ENCODE peak calls at places on chromosomes 4 and X, in five cellular contexts. One of them, this sample, is unnamed.

GRCh38 chrX:135384161-135384836 is 37.4 kb upstream of the SMIM10L2A start:
- DNase-seq in PC-3: no peak
- DNase-seq in upper lobe of right lung: no peak
- DNase-seq in fibroblast of the aortic adventitia: no peak
- DNase-seq in cardiac muscle cell: no peak
- DNase-seq in this sample: no peak

GRCh38 chrX:47644557-47645091 is 5.7 kb downstream of the ELK1 start:
- DNase-seq in PC-3: peak; percentile 17
- DNase-seq in upper lobe of right lung: no peak
- DNase-seq in fibroblast of the aortic adventitia: peak; percentile 43
- DNase-seq in cardiac muscle cell: peak; percentile 61
- DNase-seq in this sample: no peak

GRCh38 chr4:141022221-141022760 is 111.0 kb downstream of the RNF150 start:
- DNase-seq in PC-3: no peak
- DNase-seq in upper lobe of right lung: no peak
- DNase-seq in fibroblast of the aortic adventitia: no peak
- DNase-seq in cardiac muscle cell: no peak
- DNase-seq in this sample: no peak

GRCh38 chr4:86961605-86962295 is 26.9 kb downstream of the AFF1 start:
- DNase-seq in PC-3: no peak
- DNase-seq in upper lobe of right lung: no peak
- DNase-seq in fibroblast of the aortic adventitia: no peak
- DNase-seq in cardiac muscle cell: peak; percentile 81
- DNase-seq in this sample: no peak

GRCh38 chr4:2395038-2395437 is 23.4 kb downstream of the ZFYVE28 start:
- DNase-seq in PC-3: no peak
- DNase-seq in upper lobe of right lung: no peak
- DNase-seq in fibroblast of the aortic adventitia: peak; percentile 46
- DNase-seq in cardiac muscle cell: no peak
- DNase-seq in this sample: no peak

GRCh38 chr4:147287588-147287890 is 193.4 kb upstream of the EDNRA start:
- DNase-seq in PC-3: no peak
- DNase-seq in upper lobe of right lung: no peak
- DNase-seq in fibroblast of the aortic adventitia: peak; percentile 16
- DNase-seq in cardiac muscle cell: no peak
- DNase-seq in this sample: no peak

GRCh38 chr4:69697536-69697935 is 44.5 kb upstream of the UGT2A1 start:
- DNase-seq in PC-3: no peak
- DNase-seq in upper lobe of right lung: no peak
- DNase-seq in fibroblast of the aortic adventitia: no peak
- DNase-seq in cardiac muscle cell: no peak
- DNase-seq in this sample: no peak

GRCh38 chrX:117120700-117121099 is 657.9 kb upstream of the CT83 start:
- DNase-seq in PC-3: no peak
- DNase-seq in upper lobe of right lung: no peak
- DNase-seq in fibroblast of the aortic adventitia: no peak
- DNase-seq in cardiac muscle cell: no peak
- DNase-seq in this sample: no peak

GRCh38 chrX:644304-645023 is 13.9 kb downstream of the SHOX start:
- DNase-seq in PC-3: no peak
- DNase-seq in upper lobe of right lung: no peak
- DNase-seq in fibroblast of the aortic adventitia: no peak
- DNase-seq in cardiac muscle cell: no peak
- DNase-seq in this sample: peak; percentile 68

GRCh38 chr4:76198411-76199237 is 15.0 kb downstream of the SCARB2 start:
- DNase-seq in PC-3: peak; percentile 46
- DNase-seq in upper lobe of right lung: no peak
- DNase-seq in fibroblast of the aortic adventitia: peak; percentile 87
- DNase-seq in cardiac muscle cell: peak; percentile 52
- DNase-seq in this sample: no peak

GRCh38 chr4:88985088-88985779 is 71.8 kb downstream of the FAM13A start:
- DNase-seq in PC-3: no peak
- DNase-seq in upper lobe of right lung: no peak
- DNase-seq in fibroblast of the aortic adventitia: peak; percentile 91
- DNase-seq in cardiac muscle cell: no peak
- DNase-seq in this sample: no peak

GRCh38 chr4:161577604-161578301 is 586.0 kb downstream of the FSTL5 start:
- DNase-seq in PC-3: peak; percentile 57
- DNase-seq in upper lobe of right lung: no peak
- DNase-seq in fibroblast of the aortic adventitia: no peak
- DNase-seq in cardiac muscle cell: no peak
- DNase-seq in this sample: no peak

GRCh38 chr4:38740303-38740702 is 42.5 kb downstream of the TLR10 start:
- DNase-seq in PC-3: no peak
- DNase-seq in upper lobe of right lung: no peak
- DNase-seq in fibroblast of the aortic adventitia: no peak
- DNase-seq in cardiac muscle cell: no peak
- DNase-seq in this sample: no peak

GRCh38 chr4:141395919-141396318 is 175.2 kb downstream of the ZNF330 start:
- DNase-seq in PC-3: no peak
- DNase-seq in upper lobe of right lung: no peak
- DNase-seq in fibroblast of the aortic adventitia: no peak
- DNase-seq in cardiac muscle cell: no peak
- DNase-seq in this sample: no peak

GRCh38 chr4:173334891-173335754 is 965 bp upstream of the HMGB2 start:
- DNase-seq in PC-3: peak; percentile 89
- DNase-seq in upper lobe of right lung: peak; percentile 79
- DNase-seq in fibroblast of the aortic adventitia: peak; percentile 67
- DNase-seq in cardiac muscle cell: peak; percentile 91
- DNase-seq in this sample: peak; percentile 87

GRCh38 chr4:112510191-112510467 is 5.9 kb downstream of the NEUROG2 start:
- DNase-seq in PC-3: no peak
- DNase-seq in upper lobe of right lung: no peak
- DNase-seq in fibroblast of the aortic adventitia: no peak
- DNase-seq in cardiac muscle cell: no peak
- DNase-seq in this sample: no peak

GRCh38 chr4:52837716-52838558 is 24.2 kb upstream of the RASL11B start:
- DNase-seq in PC-3: peak; percentile 87
- DNase-seq in upper lobe of right lung: no peak
- DNase-seq in fibroblast of the aortic adventitia: peak; percentile 22
- DNase-seq in cardiac muscle cell: peak; percentile 17
- DNase-seq in this sample: no peak

GRCh38 chr4:175066923-175067627 is 148.9 kb downstream of the ADAM29 start:
- DNase-seq in PC-3: no peak
- DNase-seq in upper lobe of right lung: no peak
- DNase-seq in fibroblast of the aortic adventitia: no peak
- DNase-seq in cardiac muscle cell: no peak
- DNase-seq in this sample: no peak

GRCh38 chr4:64857198-64857597 is 447.9 kb upstream of the TECRL start:
- DNase-seq in PC-3: peak; percentile 25
- DNase-seq in upper lobe of right lung: no peak
- DNase-seq in fibroblast of the aortic adventitia: no peak
- DNase-seq in cardiac muscle cell: no peak
- DNase-seq in this sample: no peak

GRCh38 chr4:176769519-176769918 is 23.2 kb downstream of the VEGFC start:
- DNase-seq in PC-3: peak; percentile 82
- DNase-seq in upper lobe of right lung: no peak
- DNase-seq in fibroblast of the aortic adventitia: peak; percentile 97
- DNase-seq in cardiac muscle cell: no peak
- DNase-seq in this sample: no peak

GRCh38 chrX:107552976-107553375 is 75.3 kb upstream of the PRPS1 start:
- DNase-seq in PC-3: no peak
- DNase-seq in upper lobe of right lung: no peak
- DNase-seq in fibroblast of the aortic adventitia: peak; percentile 62
- DNase-seq in cardiac muscle cell: no peak
- DNase-seq in this sample: no peak

GRCh38 chr4:140135529-140136021 is 18.4 kb downstream of the MAML3 start:
- DNase-seq in PC-3: peak; percentile 17
- DNase-seq in upper lobe of right lung: peak; percentile 69
- DNase-seq in fibroblast of the aortic adventitia: no peak
- DNase-seq in cardiac muscle cell: peak; percentile 74
- DNase-seq in this sample: no peak

GRCh38 chrX:69615779-69616519 is at the start of gene EDA:
- DNase-seq in PC-3: peak; percentile 77
- DNase-seq in upper lobe of right lung: peak; percentile 91
- DNase-seq in fibroblast of the aortic adventitia: peak; percentile 28
- DNase-seq in cardiac muscle cell: peak; percentile 91
- DNase-seq in this sample: peak; percentile 89

GRCh38 chr4:1309261-1310010 is 19.7 kb downstream of the MAEA start:
- DNase-seq in PC-3: no peak
- DNase-seq in upper lobe of right lung: peak; percentile 94
- DNase-seq in fibroblast of the aortic adventitia: peak; percentile 92
- DNase-seq in cardiac muscle cell: peak; percentile 93
- DNase-seq in this sample: peak; percentile 89

GRCh38 chrX:109624022-109624421 is 950 bp downstream of the KCNE5 start:
- DNase-seq in PC-3: no peak
- DNase-seq in upper lobe of right lung: no peak
- DNase-seq in fibroblast of the aortic adventitia: no peak
- DNase-seq in cardiac muscle cell: no peak
- DNase-seq in this sample: no peak

GRCh38 chrX:84729809-84730208 is 227.6 kb upstream of the HDX start:
- DNase-seq in PC-3: peak; percentile 42
- DNase-seq in upper lobe of right lung: no peak
- DNase-seq in fibroblast of the aortic adventitia: peak; percentile 45
- DNase-seq in cardiac muscle cell: peak; percentile 32
- DNase-seq in this sample: no peak

GRCh38 chr4:41693629-41694028 is 54.9 kb downstream of the PHOX2B start:
- DNase-seq in PC-3: peak; percentile 54
- DNase-seq in upper lobe of right lung: no peak
- DNase-seq in fibroblast of the aortic adventitia: peak; percentile 45
- DNase-seq in cardiac muscle cell: peak; percentile 37
- DNase-seq in this sample: no peak

GRCh38 chr4:57442834-57443291 is 332.7 kb upstream of the IGFBP7 start:
- DNase-seq in PC-3: peak; percentile 78
- DNase-seq in upper lobe of right lung: no peak
- DNase-seq in fibroblast of the aortic adventitia: peak; percentile 36
- DNase-seq in cardiac muscle cell: peak; percentile 73
- DNase-seq in this sample: no peak

GRCh38 chrX:86171366-86171765 is 23.1 kb downstream of the DACH2 start:
- DNase-seq in PC-3: peak; percentile 28
- DNase-seq in upper lobe of right lung: no peak
- DNase-seq in fibroblast of the aortic adventitia: peak; percentile 2
- DNase-seq in cardiac muscle cell: peak; percentile 52
- DNase-seq in this sample: no peak
- TF ChIP-seq CTCF in PC-3: peak; percentile 47
- TF ChIP-seq CTCF in upper lobe of right lung: peak; percentile 10
- TF ChIP-seq CTCF in fibroblast of the aortic adventitia: peak; percentile 29
- TF ChIP-seq CTCF in cardiac muscle cell: no peak
- TF ChIP-seq CTCF in this sample: peak; percentile 68

DNA sequence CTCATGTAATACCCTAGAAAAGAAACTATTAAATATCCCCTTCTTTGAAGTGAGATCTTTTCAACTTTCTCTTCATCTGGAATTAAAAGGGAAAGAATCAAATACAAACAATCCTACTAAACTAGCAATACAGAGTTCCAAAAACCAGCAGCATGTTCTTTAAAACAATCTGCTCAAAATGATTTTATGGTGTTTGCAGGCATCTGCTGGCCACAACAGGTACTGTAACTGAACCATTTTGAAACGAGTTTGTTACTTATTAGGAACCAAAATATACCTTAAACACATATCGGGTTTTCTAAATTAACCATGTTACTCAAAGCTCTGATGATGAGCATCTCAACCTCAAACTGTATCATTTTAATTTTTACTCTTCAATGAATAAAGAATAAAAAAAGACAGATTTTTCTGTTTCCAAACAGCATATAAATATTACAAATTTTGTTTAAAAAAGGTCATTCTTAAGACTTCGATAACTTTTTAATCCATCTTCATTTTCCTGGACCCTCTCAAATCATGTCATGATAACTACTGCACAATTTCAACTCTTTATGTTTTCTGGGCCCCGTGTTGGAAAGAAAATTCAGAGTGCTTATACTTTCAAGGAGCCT is 56.5 kb downstream of the ARAP2 start:
- DNase-seq in PC-3: peak; percentile 47
- DNase-seq in upper lobe of right lung: no peak
- DNase-seq in fibroblast of the aortic adventitia: peak; percentile 0
- DNase-seq in cardiac muscle cell: peak; percentile 29
- DNase-seq in this sample: no peak
- TF ChIP-seq CTCF in PC-3: peak; percentile 77
- TF ChIP-seq CTCF in upper lobe of right lung: peak; percentile 40
- TF ChIP-seq CTCF in fibroblast of the aortic adventitia: no peak
- TF ChIP-seq CTCF in cardiac muscle cell: peak; percentile 30
- TF ChIP-seq CTCF in this sample: peak; percentile 82

DNA sequence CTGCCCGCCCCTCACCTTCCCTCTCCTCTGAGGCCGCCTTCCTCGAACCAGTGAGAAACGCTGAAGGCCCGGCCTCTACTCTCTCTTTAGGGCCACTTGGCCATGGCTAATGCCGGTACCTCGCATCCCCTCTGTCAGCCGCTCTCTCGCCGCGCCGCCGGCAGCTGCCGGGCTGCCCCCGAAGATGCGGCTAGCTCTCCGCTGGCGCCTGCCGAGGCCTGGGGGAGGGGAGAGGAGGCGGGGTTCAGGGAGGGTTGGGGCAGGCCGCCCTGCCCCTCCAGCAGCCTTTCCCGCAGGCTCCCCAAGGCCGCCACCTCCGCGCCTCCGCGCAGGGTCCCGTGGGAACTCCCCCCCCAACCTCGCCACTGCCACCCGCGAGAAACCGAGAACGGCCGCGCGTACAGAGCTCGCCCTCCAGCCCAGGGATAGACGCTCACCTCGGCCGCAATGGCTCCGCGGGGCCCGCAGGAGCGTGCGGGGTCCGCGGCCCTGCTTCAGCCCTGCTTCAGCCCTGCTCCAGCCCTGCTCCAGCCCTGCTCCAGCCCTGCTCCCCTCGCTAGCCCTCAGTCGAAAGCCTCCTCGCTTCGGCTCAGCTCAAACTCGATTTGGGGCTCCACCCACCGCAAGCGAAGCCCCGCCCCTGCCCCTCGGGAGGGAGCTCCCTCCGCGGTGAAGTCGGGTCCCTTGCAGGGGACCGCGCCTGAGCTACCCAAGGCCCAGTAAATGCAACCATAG is at the start of gene HUWE1:
- DNase-seq in PC-3: peak; percentile 75
- DNase-seq in upper lobe of right lung: peak; percentile 90
- DNase-seq in fibroblast of the aortic adventitia: peak; percentile 61
- DNase-seq in cardiac muscle cell: peak; percentile 82
- DNase-seq in this sample: peak; percentile 82
- TF ChIP-seq CTCF in PC-3: no peak
- TF ChIP-seq CTCF in upper lobe of right lung: no peak
- TF ChIP-seq CTCF in fibroblast of the aortic adventitia: no peak
- TF ChIP-seq CTCF in cardiac muscle cell: no peak
- TF ChIP-seq CTCF in this sample: no peak

GRCh38 chr4:66252291-66252690 is 582.0 kb upstream of the EPHA5 start:
- DNase-seq in PC-3: peak; percentile 57
- DNase-seq in upper lobe of right lung: no peak
- DNase-seq in fibroblast of the aortic adventitia: peak; percentile 10
- DNase-seq in cardiac muscle cell: no peak
- DNase-seq in this sample: no peak
- TF ChIP-seq CTCF in PC-3: peak; percentile 75
- TF ChIP-seq CTCF in upper lobe of right lung: no peak
- TF ChIP-seq CTCF in fibroblast of the aortic adventitia: peak; percentile 23
- TF ChIP-seq CTCF in cardiac muscle cell: peak; percentile 30
- TF ChIP-seq CTCF in this sample: peak; percentile 61

DNA sequence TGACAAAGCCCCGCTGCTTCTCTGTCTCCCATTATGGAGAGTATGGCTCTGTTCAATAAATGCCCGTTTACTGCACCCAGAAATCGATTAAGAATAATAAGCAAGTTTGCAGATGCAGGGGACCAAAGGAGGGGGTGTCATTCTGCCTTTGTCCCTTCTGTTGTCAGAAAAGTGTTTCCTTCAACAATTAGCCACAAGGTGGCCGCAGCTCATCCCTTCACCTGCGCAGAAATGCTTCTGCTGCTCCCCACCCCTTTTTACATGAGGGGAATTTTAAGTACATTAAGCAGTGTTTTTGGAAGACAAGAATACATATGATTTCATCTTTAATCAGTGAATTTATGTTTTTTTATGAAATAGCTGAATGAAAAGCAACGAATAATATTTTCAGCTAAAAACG is 175.6 kb upstream of the ARX start:
- DNase-seq in PC-3: peak; percentile 18
- DNase-seq in upper lobe of right lung: no peak
- DNase-seq in fibroblast of the aortic adventitia: no peak
- DNase-seq in cardiac muscle cell: no peak
- DNase-seq in this sample: no peak
- TF ChIP-seq CTCF in PC-3: peak; percentile 50
- TF ChIP-seq CTCF in upper lobe of right lung: no peak
- TF ChIP-seq CTCF in fibroblast of the aortic adventitia: no peak
- TF ChIP-seq CTCF in cardiac muscle cell: no peak
- TF ChIP-seq CTCF in this sample: peak; percentile 60

This sample was measured in type B pancreatic cell.